ENCODE peak calls at places on chromosomes 1 and 21, in six cellular contexts. W, S, E, K, Z and C are unnamed samples.

GRCh38 chr1:173023343-173023742 is 27.4 kb downstream of the TNFSF18 start:
- DNase-seq in S (no peak), W (no peak), Z (no peak), K (no peak), E (no peak), C (no peak)

GRCh38 chr1:100443739-100444571 is 91.6 kb downstream of the CDC14A start:
- DNase-seq in E (no peak), W (no peak), K (no peak), S (no peak), Z (no peak), C (no peak)

GRCh38 chr1:106439475-106439874 is 617.0 kb upstream of the PRMT6 start:
- DNase-seq in W (no peak), Z (no peak), E (no peak), S (no peak), K (no peak), C (no peak)

GRCh38 chr1:76330993-76331603 is 256.6 kb downstream of the ST6GALNAC3 start:
- DNase-seq in W (peak; percentile 16), K (no peak), E (no peak), S (no peak), Z (no peak), C (no peak)

GRCh38 chr1:168871531-168871930 is 142.5 kb upstream of the DPT start:
- DNase-seq in Z (no peak), S (no peak), E (no peak), K (no peak), W (no peak), C (no peak)

GRCh38 chr1:153687346-153687745 is 8.9 kb downstream of the NPR1 start:
- DNase-seq in W (no peak), S (no peak), K (no peak), Z (no peak), E (no peak), C (no peak)

GRCh38 chr1:37752583-37753471 is 12.1 kb downstream of the EPHA10 start:
- DNase-seq in E (no peak), W (peak; percentile 91), Z (peak; percentile 84), S (no peak), K (peak; percentile 40), C (no peak)

GRCh38 chr1:174744886-174745285 is 254.9 kb upstream of the CACYBP start:
- DNase-seq in K (no peak), Z (no peak), E (no peak), W (no peak), S (no peak), C (no peak)

GRCh38 chr1:117136749-117137148 is 15.2 kb upstream of the TRIM45 start:
- DNase-seq in K (no peak), Z (no peak), E (no peak), W (no peak), S (no peak), C (no peak)

GRCh38 chr1:246136477-246136876 is 370.6 kb downstream of the SMYD3 start:
- DNase-seq in E (no peak), W (no peak), K (no peak), Z (no peak), S (no peak), C (no peak)

GRCh38 chr21:36928960-36929359 is 37.5 kb downstream of the HLCS start:
- DNase-seq in K (peak; percentile 35), E (no peak), Z (no peak), W (no peak), S (no peak), C (no peak)

GRCh38 chr21:44912158-44912473 is 8.6 kb downstream of the ITGB2 start:
- DNase-seq in W (no peak), E (no peak), S (no peak), Z (peak; percentile 56), K (no peak), C (no peak)

GRCh38 chr21:41802684-41803083 is 35.8 kb upstream of the RIPK4 start:
- DNase-seq in K (no peak), E (peak; percentile 74), Z (no peak), S (peak; percentile 75), W (no peak), C (peak; percentile 60)

GRCh38 chr1:1914101-1914811 is 804 bp upstream of the CALML6 start:
- DNase-seq in K (no peak), E (no peak), W (no peak), Z (peak; percentile 84), S (no peak), C (no peak)

GRCh38 chr1:206769331-206769731 is 1.2 kb upstream of the IL19 start:
- DNase-seq in W (no peak), S (no peak), E (no peak), K (peak; percentile 34), Z (no peak), C (no peak)

GRCh38 chr1:1091344-1092148 is 17.4 kb upstream of the RNF223 start:
- DNase-seq in W (peak; percentile 85), E (no peak), K (no peak), S (peak; percentile 9), Z (peak; percentile 70), C (no peak)

GRCh38 chr21:29205009-29205408 is 74.6 kb downstream of the MAP3K7CL start:
- DNase-seq in K (no peak), E (no peak), Z (no peak), S (no peak), W (no peak), C (no peak)
- H3K27me3 ChIP-seq in K (no peaks in the 10 kb centered on the region), E (no peaks in the 10 kb centered on the region), Z (no peaks in the 10 kb centered on the region), S (no peaks in the 10 kb centered on the region), W (no peaks in the 10 kb centered on the region), C (no peaks in the 10 kb centered on the region)

GRCh38 chr1:201894343-201895119 is 5.8 kb downstream of the SHISA4 start:
- DNase-seq in S (no peak), W (no peak), Z (no peak), K (no peak), E (no peak), C (no peak)

GRCh38 chr1:201896951-201897391 is 8.3 kb downstream of the SHISA4 start:
- DNase-seq in Z (no peak), K (no peak), S (peak; percentile 58), W (no peak), E (no peak), C (no peak)

GRCh38 chr1:201895120-201895665 is 6.5 kb downstream of the SHISA4 start:
- DNase-seq in E (no peak), W (no peak), K (no peak), Z (no peak), S (no peak), C (no peak)

GRCh38 chr1:201898240-201898894 is 9.7 kb downstream of the SHISA4 start:
- DNase-seq in W (no peak), K (no peak), S (no peak), Z (no peak), E (no peak), C (no peak)

DNA sequence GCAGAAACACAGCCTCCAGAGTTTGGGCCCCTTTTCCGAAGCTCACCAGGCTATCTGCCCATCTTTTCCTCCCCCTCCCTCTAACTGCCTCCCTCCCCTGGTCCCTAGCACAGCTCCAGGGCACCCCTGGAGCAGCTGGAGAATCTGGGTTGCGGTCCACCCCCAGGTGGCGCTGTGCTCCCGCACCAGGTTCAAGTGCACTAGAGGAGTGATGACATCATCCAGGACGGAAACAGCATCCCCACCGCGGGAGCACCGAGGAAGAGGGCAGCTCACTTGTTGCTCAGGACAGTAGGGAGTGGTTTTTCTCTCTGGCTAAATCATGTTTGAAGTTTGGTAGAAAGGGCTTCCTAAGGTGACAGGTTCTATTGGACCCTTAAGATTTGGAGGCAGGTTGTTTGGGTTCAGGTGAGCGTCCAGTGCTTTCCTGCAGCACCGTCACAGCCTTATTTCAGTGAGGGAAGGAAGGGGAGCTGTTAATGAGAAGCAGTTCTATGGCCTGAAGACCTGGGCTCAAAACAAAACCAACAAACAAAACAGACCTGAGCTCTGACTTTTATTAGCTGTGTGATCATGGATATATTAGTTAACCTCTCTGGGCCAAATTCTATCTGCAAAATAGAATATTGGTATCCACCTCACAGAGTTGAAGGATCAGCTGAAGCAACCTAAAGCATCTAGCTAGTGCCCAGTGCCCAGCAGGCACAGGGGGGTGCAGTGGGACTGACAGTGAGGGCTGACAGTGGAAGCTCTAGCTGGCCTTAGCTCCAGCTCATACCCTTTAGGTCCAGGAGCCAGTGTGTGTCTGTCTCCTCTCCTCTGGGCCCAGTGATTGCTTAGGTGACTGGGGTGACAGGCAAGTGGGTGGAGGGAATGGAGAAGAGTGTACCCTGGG is 7.5 kb downstream of the SHISA4 start:
- DNase-seq in W (peak; percentile 92), S (peak; percentile 89), K (peak; percentile 89), E (peak; percentile 95), Z (peak; percentile 85), C (peak; percentile 91)
- H3K27ac ChIP-seq in W (peak overlapping the region; percentile 42), S (peak overlapping the region; percentile 73), K (peak overlapping the region; percentile 7), E (peak overlapping the region; percentile 72), Z (no peak overlapping the region), C (peak overlapping the region; percentile 78)

DNA sequence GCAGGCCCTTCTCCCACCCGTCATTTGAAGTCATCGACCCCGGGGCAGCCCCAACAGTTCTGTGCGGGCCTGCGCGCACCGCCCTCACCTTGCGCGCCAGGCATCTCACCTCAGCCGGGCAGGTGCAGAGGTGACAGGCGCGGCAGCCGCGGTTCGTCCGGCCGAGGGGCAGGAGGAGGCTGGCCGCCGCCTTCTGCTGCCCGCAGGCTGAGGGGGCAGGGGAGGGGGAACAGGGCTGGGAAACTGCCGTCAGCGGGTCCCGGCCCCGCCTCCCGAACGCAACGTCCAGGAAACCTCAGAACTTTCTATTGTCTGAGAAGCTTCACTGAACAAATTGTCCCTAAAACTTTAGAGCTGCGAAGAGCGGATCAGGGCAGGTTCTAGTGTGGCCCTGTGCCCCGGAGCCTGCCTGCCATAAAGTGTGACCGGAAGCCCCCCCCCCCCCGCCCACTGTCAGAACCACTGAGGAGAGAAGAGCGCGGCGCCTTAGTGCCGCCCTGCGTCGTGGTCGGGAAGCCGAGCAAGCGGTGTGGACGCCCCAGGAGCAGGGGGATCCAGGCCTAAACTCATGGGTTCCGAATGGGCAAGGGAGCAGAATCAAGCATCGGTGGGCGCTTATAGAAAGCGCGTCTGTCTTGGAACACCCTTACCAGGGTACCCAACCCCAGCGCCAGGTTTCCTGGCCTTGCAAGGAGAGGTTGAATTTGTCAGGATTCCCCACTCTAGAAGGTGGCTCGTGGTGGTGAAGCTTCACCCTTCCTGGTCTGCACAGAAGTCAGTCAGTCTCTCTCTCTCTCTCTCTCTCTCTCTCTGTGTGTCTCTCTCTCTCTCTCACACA is 13.3 kb upstream of the TBX15 start:
- DNase-seq in S (no peak), K (no peak), E (no peak), W (no peak), Z (peak; percentile 58), C (no peak)
- H3K27me3 ChIP-seq in S (peaks cover 99% of the 10 kb centered on the region), K (peaks cover 100% of the 10 kb centered on the region), E (peaks cover 39% of the 10 kb centered on the region), W (peaks cover 89% of the 10 kb centered on the region), Z (peaks cover 55% of the 10 kb centered on the region), C (peaks cover 98% of the 10 kb centered on the region)

GRCh38 chr1:235401251-235401650 is 34.0 kb downstream of the TBCE start:
- DNase-seq in E (no peak), K (no peak), S (no peak), Z (no peak), W (peak; percentile 68), C (no peak)

GRCh38 chr1:235402457-235403200 is 35.4 kb downstream of the TBCE start:
- DNase-seq in W (no peak), Z (no peak), K (no peak), S (no peak), E (no peak), C (no peak)

GRCh38 chr1:235407419-235407818 is 40.2 kb downstream of the TBCE start:
- DNase-seq in W (no peak), E (no peak), Z (no peak), K (peak; percentile 30), S (no peak), C (no peak)

GRCh38 chr1:235404190-235404589 is 37.0 kb downstream of the TBCE start:
- DNase-seq in S (no peak), W (no peak), E (no peak), Z (no peak), K (no peak), C (no peak)

DNA sequence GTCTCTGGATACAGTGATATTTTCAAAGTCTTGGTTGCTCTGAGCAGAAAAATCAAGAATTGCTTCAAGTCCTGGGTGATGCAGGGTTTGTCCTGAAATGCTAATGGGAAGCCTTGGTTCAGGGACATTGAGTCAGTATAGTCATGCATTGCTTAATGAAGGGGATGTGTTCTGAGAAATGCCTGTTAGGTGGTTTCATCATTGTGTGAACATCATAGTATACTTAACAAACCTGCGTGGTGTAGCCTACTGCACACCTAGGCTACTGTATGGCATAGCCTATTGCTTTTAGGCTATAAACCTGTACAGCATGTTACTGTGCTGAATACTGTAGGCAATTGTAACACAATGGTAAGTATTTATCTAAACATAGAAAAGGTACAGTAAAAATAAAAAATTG is 36.4 kb downstream of the TBCE start:
- DNase-seq in E (no peak), Z (no peak), W (no peak), S (no peak), K (no peak), C (no peak)
- H3K27ac ChIP-seq in E (no peak overlapping the region), Z (no peak overlapping the region), W (no peak overlapping the region), S (no peak overlapping the region), K (no peak overlapping the region), C (no peak overlapping the region)